ENCODE peak calls at places on chromosomes 16 and 17, in four cellular contexts. K, V, Z and U are unnamed samples.

GRCh38 chr17:47831934-47832327 is 461 bp downstream of the LRRC46 start:
- DNase-seq in Z (no peak), K (no peak), V (no peak), U (no peak)

GRCh38 chr16:69404275-69404805 is 18.5 kb upstream of the TERF2 start:
- DNase-seq in K (no peak), V (no peak), Z (no peak), U (no peak)

GRCh38 chr16:30740364-30741251 is 7.6 kb upstream of the PHKG2 start:
- DNase-seq in V (no peak), K (no peak), Z (no peak), U (no peak)

GRCh38 chr16:87828071-87828971 is 41.0 kb downstream of the SLC7A5 start:
- DNase-seq in Z (no peak), K (no peak), V (no peak), U (no peak)

GRCh38 chr17:1351967-1352366 is 48.1 kb downstream of the YWHAE start:
- DNase-seq in K (no peak), Z (no peak), V (no peak), U (no peak)

GRCh38 chr16:73122604-73123386 is 74.9 kb upstream of the ZFHX3 start:
- DNase-seq in K (no peak), Z (no peak), V (no peak), U (no peak)

GRCh38 chr17:65743313-65743665 is 181.8 kb upstream of the AXIN2 start:
- DNase-seq in K (no peak), Z (no peak), V (no peak), U (no peak)

GRCh38 chr16:66203476-66203875 is 163.0 kb upstream of the CDH5 start:
- DNase-seq in V (no peak), Z (no peak), K (no peak), U (no peak)

GRCh38 chr16:88859381-88860091 is 2.6 kb downstream of the TRAPPC2L start:
- DNase-seq in K (no peak), V (no peak), Z (no peak), U (no peak)